ENCODE peak calls at places on chromosomes 1 and 21, in seven cellular contexts. One of them, this sample, is unnamed.

GRCh38 chr1:230702934-230703678 is 10.8 kb downstream of the AGT start:
- DNase-seq in heart left ventricle: no peak
- DNase-seq in GM10248: no peak
- DNase-seq in NCI-H774: no peak
- DNase-seq in stimulated activated CD4-positive, alpha-beta T cell treated with anti-CD3 and anti-CD28 coated beads, Interleukin-2, amount 100 ng/mL, for 48 hours: no peak
- DNase-seq in lung: no peak
- DNase-seq in tibial nerve: no peak
- DNase-seq in this sample: peak

GRCh38 chr21:43924421-43925095 is 59.5 kb downstream of the AGPAT3 start:
- DNase-seq in heart left ventricle: peak
- DNase-seq in GM10248: no peak
- DNase-seq in NCI-H774: no peak
- DNase-seq in stimulated activated CD4-positive, alpha-beta T cell treated with anti-CD3 and anti-CD28 coated beads, Interleukin-2, amount 100 ng/mL, for 48 hours: no peak
- DNase-seq in lung: no peak
- DNase-seq in tibial nerve: no peak
- DNase-seq in this sample: no peak

GRCh38 chr1:5831600-5832335 is 160.5 kb downstream of the NPHP4 start:
- DNase-seq in heart left ventricle: no peak
- DNase-seq in GM10248: no peak
- DNase-seq in NCI-H774: no peak
- DNase-seq in stimulated activated CD4-positive, alpha-beta T cell treated with anti-CD3 and anti-CD28 coated beads, Interleukin-2, amount 100 ng/mL, for 48 hours: no peak
- DNase-seq in lung: no peak
- DNase-seq in tibial nerve: no peak
- DNase-seq in this sample: no peak

GRCh38 chr1:905071-905749 is 18.5 kb upstream of the SAMD11 start:
- DNase-seq in heart left ventricle: peak
- DNase-seq in GM10248: peak
- DNase-seq in NCI-H774: no peak
- DNase-seq in stimulated activated CD4-positive, alpha-beta T cell treated with anti-CD3 and anti-CD28 coated beads, Interleukin-2, amount 100 ng/mL, for 48 hours: no peak
- DNase-seq in lung: peak
- DNase-seq in tibial nerve: peak
- DNase-seq in this sample: peak

GRCh38 chr1:208238710-208239517 is 5.3 kb downstream of the PLXNA2 start:
- DNase-seq in heart left ventricle: no peak
- DNase-seq in GM10248: peak
- DNase-seq in NCI-H774: peak
- DNase-seq in stimulated activated CD4-positive, alpha-beta T cell treated with anti-CD3 and anti-CD28 coated beads, Interleukin-2, amount 100 ng/mL, for 48 hours: no peak
- DNase-seq in lung: no peak
- DNase-seq in tibial nerve: no peak
- DNase-seq in this sample: no peak

GRCh38 chr21:27735699-27736098 is 768.8 kb upstream of the ADAMTS5 start:
- DNase-seq in heart left ventricle: no peak
- DNase-seq in GM10248: no peak
- DNase-seq in NCI-H774: no peak
- DNase-seq in stimulated activated CD4-positive, alpha-beta T cell treated with anti-CD3 and anti-CD28 coated beads, Interleukin-2, amount 100 ng/mL, for 48 hours: no peak
- DNase-seq in lung: no peak
- DNase-seq in tibial nerve: no peak
- DNase-seq in this sample: no peak

GRCh38 chr1:219755234-219755633 is 142.3 kb upstream of the ZC3H11B start:
- DNase-seq in heart left ventricle: no peak
- DNase-seq in GM10248: no peak
- DNase-seq in NCI-H774: no peak
- DNase-seq in stimulated activated CD4-positive, alpha-beta T cell treated with anti-CD3 and anti-CD28 coated beads, Interleukin-2, amount 100 ng/mL, for 48 hours: no peak
- DNase-seq in lung: no peak
- DNase-seq in tibial nerve: no peak
- DNase-seq in this sample: no peak

GRCh38 chr1:39701092-39701460 is 9.8 kb upstream of the HPCAL4 start:
- DNase-seq in heart left ventricle: no peak
- DNase-seq in GM10248: no peak
- DNase-seq in NCI-H774: peak
- DNase-seq in stimulated activated CD4-positive, alpha-beta T cell treated with anti-CD3 and anti-CD28 coated beads, Interleukin-2, amount 100 ng/mL, for 48 hours: no peak
- DNase-seq in lung: no peak
- DNase-seq in tibial nerve: no peak
- DNase-seq in this sample: peak

GRCh38 chr1:12245116-12245515 is 15.3 kb downstream of the VPS13D start:
- DNase-seq in heart left ventricle: no peak
- DNase-seq in GM10248: no peak
- DNase-seq in NCI-H774: no peak
- DNase-seq in stimulated activated CD4-positive, alpha-beta T cell treated with anti-CD3 and anti-CD28 coated beads, Interleukin-2, amount 100 ng/mL, for 48 hours: no peak
- DNase-seq in lung: no peak
- DNase-seq in tibial nerve: no peak
- DNase-seq in this sample: no peak

GRCh38 chr1:21816602-21817302 is 4.7 kb downstream of the LDLRAD2 start:
- DNase-seq in heart left ventricle: no peak
- DNase-seq in GM10248: no peak
- DNase-seq in NCI-H774: no peak
- DNase-seq in stimulated activated CD4-positive, alpha-beta T cell treated with anti-CD3 and anti-CD28 coated beads, Interleukin-2, amount 100 ng/mL, for 48 hours: no peak
- DNase-seq in lung: no peak
- DNase-seq in tibial nerve: no peak
- DNase-seq in this sample: no peak

GRCh38 chr1:245621589-245621988 is 466.8 kb downstream of the KIF26B start:
- DNase-seq in heart left ventricle: no peak
- DNase-seq in GM10248: no peak
- DNase-seq in NCI-H774: peak
- DNase-seq in stimulated activated CD4-positive, alpha-beta T cell treated with anti-CD3 and anti-CD28 coated beads, Interleukin-2, amount 100 ng/mL, for 48 hours: peak
- DNase-seq in lung: no peak
- DNase-seq in tibial nerve: no peak
- DNase-seq in this sample: no peak

GRCh38 chr1:156912861-156913808 is 7.3 kb upstream of the LRRC71 start:
- DNase-seq in heart left ventricle: no peak
- DNase-seq in GM10248: no peak
- DNase-seq in NCI-H774: peak
- DNase-seq in stimulated activated CD4-positive, alpha-beta T cell treated with anti-CD3 and anti-CD28 coated beads, Interleukin-2, amount 100 ng/mL, for 48 hours: no peak
- DNase-seq in lung: peak
- DNase-seq in tibial nerve: no peak
- DNase-seq in this sample: no peak

GRCh38 chr1:176102243-176102642 is 104.8 kb downstream of the COP1 start:
- DNase-seq in heart left ventricle: no peak
- DNase-seq in GM10248: no peak
- DNase-seq in NCI-H774: no peak
- DNase-seq in stimulated activated CD4-positive, alpha-beta T cell treated with anti-CD3 and anti-CD28 coated beads, Interleukin-2, amount 100 ng/mL, for 48 hours: no peak
- DNase-seq in lung: no peak
- DNase-seq in tibial nerve: no peak
- DNase-seq in this sample: no peak

GRCh38 chr1:172041689-172042088 is 200.4 kb downstream of the DNM3 start:
- DNase-seq in heart left ventricle: no peak
- DNase-seq in GM10248: no peak
- DNase-seq in NCI-H774: peak
- DNase-seq in stimulated activated CD4-positive, alpha-beta T cell treated with anti-CD3 and anti-CD28 coated beads, Interleukin-2, amount 100 ng/mL, for 48 hours: no peak
- DNase-seq in lung: no peak
- DNase-seq in tibial nerve: no peak
- DNase-seq in this sample: no peak

GRCh38 chr1:3070304-3070653 is 1.3 kb downstream of the PRDM16 start:
- DNase-seq in heart left ventricle: peak
- DNase-seq in GM10248: no peak
- DNase-seq in NCI-H774: no peak
- DNase-seq in stimulated activated CD4-positive, alpha-beta T cell treated with anti-CD3 and anti-CD28 coated beads, Interleukin-2, amount 100 ng/mL, for 48 hours: no peak
- DNase-seq in lung: no peak
- DNase-seq in tibial nerve: no peak
- DNase-seq in this sample: no peak

GRCh38 chr1:35571263-35571662 is 1.9 kb upstream of the TFAP2E start:
- DNase-seq in heart left ventricle: no peak
- DNase-seq in GM10248: no peak
- DNase-seq in NCI-H774: no peak
- DNase-seq in stimulated activated CD4-positive, alpha-beta T cell treated with anti-CD3 and anti-CD28 coated beads, Interleukin-2, amount 100 ng/mL, for 48 hours: no peak
- DNase-seq in lung: no peak
- DNase-seq in tibial nerve: no peak
- DNase-seq in this sample: no peak

GRCh38 chr21:25515484-25516405 is 91.5 kb downstream of the MRPL39 start:
- DNase-seq in heart left ventricle: no peak
- DNase-seq in GM10248: no peak
- DNase-seq in NCI-H774: no peak
- DNase-seq in stimulated activated CD4-positive, alpha-beta T cell treated with anti-CD3 and anti-CD28 coated beads, Interleukin-2, amount 100 ng/mL, for 48 hours: no peak
- DNase-seq in lung: no peak
- DNase-seq in tibial nerve: no peak
- DNase-seq in this sample: no peak

GRCh38 chr21:41245509-41246135 is 71.0 kb upstream of the FAM3B start:
- DNase-seq in heart left ventricle: no peak
- DNase-seq in GM10248: no peak
- DNase-seq in NCI-H774: no peak
- DNase-seq in stimulated activated CD4-positive, alpha-beta T cell treated with anti-CD3 and anti-CD28 coated beads, Interleukin-2, amount 100 ng/mL, for 48 hours: no peak
- DNase-seq in lung: no peak
- DNase-seq in tibial nerve: no peak
- DNase-seq in this sample: no peak

GRCh38 chr1:177772621-177773020 is 197.2 kb downstream of the SEC16B start:
- DNase-seq in heart left ventricle: no peak
- DNase-seq in GM10248: no peak
- DNase-seq in NCI-H774: no peak
- DNase-seq in stimulated activated CD4-positive, alpha-beta T cell treated with anti-CD3 and anti-CD28 coated beads, Interleukin-2, amount 100 ng/mL, for 48 hours: no peak
- DNase-seq in lung: no peak
- DNase-seq in tibial nerve: no peak
- DNase-seq in this sample: no peak

GRCh38 chr1:228515200-228515834 is 28.1 kb downstream of the RNF187 start:
- DNase-seq in heart left ventricle: no peak
- DNase-seq in GM10248: peak
- DNase-seq in NCI-H774: peak
- DNase-seq in stimulated activated CD4-positive, alpha-beta T cell treated with anti-CD3 and anti-CD28 coated beads, Interleukin-2, amount 100 ng/mL, for 48 hours: no peak
- DNase-seq in lung: no peak
- DNase-seq in tibial nerve: no peak
- DNase-seq in this sample: no peak